ENCODE peak calls at places on chromosomes 3 and 15, in eight cellular contexts. N is HEK293T; Z is RWPE1; P is IMR-90; X is type B pancreatic cell; V is activated naive CD4-positive, alpha-beta T cell treated with anti-CD3 and anti-CD28 coated beads, Interleukin-2, amount 50 U/mL, for 16 hours; K is M059J; E is HFFc6. I is an unnamed sample.

GRCh38 chr15:29924750-29925149 is 102.5 kb upstream of the TJP1 start:
- DNase-seq in P (peak), Z (peak), K (peak), X (peak), E (peak), N (peak), V (no peak), I (peak)

GRCh38 chr3:55524565-55525244 is 37.6 kb upstream of the WNT5A start:
- DNase-seq in N (no peak), P (peak), X (no peak), Z (peak), V (no peak), E (peak), K (peak), I (no peak)

GRCh38 chr3:172203522-172204258 is 164.3 kb downstream of the FNDC3B start:
- DNase-seq in N (no peak), X (no peak), K (no peak), P (no peak), E (no peak), Z (no peak), V (no peak), I (no peak)

GRCh38 chr15:29812384-29812694 is 9.9 kb downstream of the TJP1 start:
- DNase-seq in E (peak), N (no peak), K (peak), P (peak), Z (peak), X (no peak), V (no peak), I (no peak)

GRCh38 chr15:69713726-69714559 is 261.3 kb downstream of the RPLP1 start:
- DNase-seq in Z (no peak), N (no peak), V (peak), E (no peak), K (peak), X (no peak), P (no peak), I (no peak)

GRCh38 chr3:194584866-194585265 is 48.4 kb downstream of the TMEM44 start:
- DNase-seq in K (peak), X (no peak), V (peak), P (peak), Z (no peak), N (no peak), E (no peak), I (no peak)

GRCh38 chr15:36432162-36432561 is 147.3 kb upstream of the CDIN1 start:
- DNase-seq in K (peak), P (peak), E (peak), N (no peak), Z (no peak), X (no peak), V (no peak), I (peak)

GRCh38 chr3:141556034-141556433 is 69.2 kb downstream of the RASA2 start:
- DNase-seq in V (no peak), P (peak), K (peak), N (no peak), E (peak), Z (no peak), X (no peak), I (no peak)

I was measured in AG08396.